ENCODE peak calls at places on chromosomes 16 and 17, in seven cellular contexts. One of them, this sample, is unnamed.

GRCh38 chr17:38568845-38569510 is 36.8 kb downstream of the SRCIN1 start:
- DNase-seq in effector memory CD4-positive, alpha-beta T cell: no peak
- DNase-seq in HT1080: no peak
- DNase-seq in T-helper 1 cell: no peak
- DNase-seq in mesothelial cell of epicardium: no peak
- DNase-seq in HuH-7.5: no peak
- DNase-seq in Right ventricle myocardium superior: no peak
- DNase-seq in this sample: no peak

GRCh38 chr16:918741-919657 is 51.8 kb downstream of the LMF1 start:
- DNase-seq in Right ventricle myocardium superior: peak
- DNase-seq in mesothelial cell of epicardium: no peak
- DNase-seq in T-helper 1 cell: no peak
- DNase-seq in HT1080: no peak
- DNase-seq in effector memory CD4-positive, alpha-beta T cell: no peak
- DNase-seq in HuH-7.5: no peak
- DNase-seq in this sample: peak

GRCh38 chr17:34847939-34848338 is 113.3 kb downstream of the CCT6B start:
- DNase-seq in HT1080: no peak
- DNase-seq in Right ventricle myocardium superior: no peak
- DNase-seq in mesothelial cell of epicardium: no peak
- DNase-seq in T-helper 1 cell: no peak
- DNase-seq in effector memory CD4-positive, alpha-beta T cell: no peak
- DNase-seq in HuH-7.5: no peak
- DNase-seq in this sample: no peak

GRCh38 chr17:80922580-80923160 is 69.0 kb upstream of the CHMP6 start:
- DNase-seq in HuH-7.5: no peak
- DNase-seq in HT1080: no peak
- DNase-seq in mesothelial cell of epicardium: no peak
- DNase-seq in effector memory CD4-positive, alpha-beta T cell: no peak
- DNase-seq in T-helper 1 cell: no peak
- DNase-seq in Right ventricle myocardium superior: no peak
- DNase-seq in this sample: peak

GRCh38 chr16:10828851-10829331 is 10.3 kb upstream of the TVP23A start:
- DNase-seq in HuH-7.5: no peak
- DNase-seq in Right ventricle myocardium superior: peak
- DNase-seq in HT1080: peak
- DNase-seq in effector memory CD4-positive, alpha-beta T cell: no peak
- DNase-seq in T-helper 1 cell: no peak
- DNase-seq in mesothelial cell of epicardium: no peak
- DNase-seq in this sample: peak

GRCh38 chr16:70474320-70475053 is 20.1 kb downstream of the FCSK start:
- DNase-seq in Right ventricle myocardium superior: no peak
- DNase-seq in effector memory CD4-positive, alpha-beta T cell: no peak
- DNase-seq in HuH-7.5: no peak
- DNase-seq in HT1080: no peak
- DNase-seq in mesothelial cell of epicardium: no peak
- DNase-seq in T-helper 1 cell: no peak
- DNase-seq in this sample: no peak

GRCh38 chr16:80680046-80680445 is 124.4 kb downstream of the CDYL2 start:
- DNase-seq in mesothelial cell of epicardium: no peak
- DNase-seq in T-helper 1 cell: no peak
- DNase-seq in Right ventricle myocardium superior: no peak
- DNase-seq in HT1080: no peak
- DNase-seq in HuH-7.5: no peak
- DNase-seq in effector memory CD4-positive, alpha-beta T cell: no peak
- DNase-seq in this sample: no peak

GRCh38 chr17:50841949-50842354 is 6.6 kb downstream of the WFIKKN2 start:
- DNase-seq in mesothelial cell of epicardium: no peak
- DNase-seq in T-helper 1 cell: peak
- DNase-seq in HuH-7.5: peak
- DNase-seq in Right ventricle myocardium superior: peak
- DNase-seq in HT1080: peak
- DNase-seq in effector memory CD4-positive, alpha-beta T cell: no peak
- DNase-seq in this sample: peak

GRCh38 chr17:76659928-76660614 is 16.5 kb upstream of the ST6GALNAC1 start:
- DNase-seq in T-helper 1 cell: no peak
- DNase-seq in HT1080: no peak
- DNase-seq in Right ventricle myocardium superior: peak
- DNase-seq in HuH-7.5: no peak
- DNase-seq in mesothelial cell of epicardium: no peak
- DNase-seq in effector memory CD4-positive, alpha-beta T cell: peak
- DNase-seq in this sample: no peak

GRCh38 chr16:28291651-28292626 is at the start of gene SBK1:
- DNase-seq in T-helper 1 cell: peak
- DNase-seq in HuH-7.5: peak
- DNase-seq in effector memory CD4-positive, alpha-beta T cell: peak
- DNase-seq in mesothelial cell of epicardium: peak
- DNase-seq in HT1080: peak
- DNase-seq in Right ventricle myocardium superior: peak
- DNase-seq in this sample: peak

GRCh38 chr17:35257080-35257701 is 14.3 kb downstream of the SLFN5 start:
- DNase-seq in HT1080: peak
- DNase-seq in Right ventricle myocardium superior: no peak
- DNase-seq in HuH-7.5: no peak
- DNase-seq in effector memory CD4-positive, alpha-beta T cell: no peak
- DNase-seq in mesothelial cell of epicardium: no peak
- DNase-seq in T-helper 1 cell: no peak
- DNase-seq in this sample: peak